ENCODE peak calls at places on chromosomes 5 and 9, in six cellular contexts. Y, R, P, H, D and G are unnamed samples.

GRCh38 chr5:135108992-135109391 is 75.0 kb upstream of the PITX1 start:
- DNase-seq in D (no peak), Y (no peak), R (no peak), P (no peak), H (no peak), G (no peak)

GRCh38 chr5:95130951-95131350 is 153.9 kb downstream of the MCTP1 start:
- DNase-seq in P (no peak), Y (no peak), H (no peak), D (no peak), R (no peak), G (peak)

GRCh38 chr5:145911164-145911563 is 25.2 kb upstream of the SH3RF2 start:
- DNase-seq in P (no peak), Y (no peak), D (no peak), R (no peak), H (no peak), G (no peak)

GRCh38 chr9:137444106-137444790 is 3.1 kb upstream of the ENTPD8 start:
- DNase-seq in D (no peak), Y (no peak), H (no peak), P (no peak), R (no peak), G (peak)

GRCh38 chr9:134475051-134475790 is 149.0 kb downstream of the RXRA start:
- DNase-seq in H (peak), P (no peak), Y (no peak), D (no peak), R (peak), G (peak)

GRCh38 chr5:141186897-141187512 is at the start of gene PCDHB9:
- DNase-seq in D (no peak), P (peak), R (peak), Y (no peak), H (peak), G (no peak)

GRCh38 chr9:32251539-32251938 is 132.9 kb upstream of the ACO1 start:
- DNase-seq in P (peak), R (peak), H (peak), D (no peak), Y (no peak), G (peak)

GRCh38 chr9:12759767-12760166 is 15.1 kb upstream of the LURAP1L start:
- DNase-seq in P (no peak), R (peak), H (no peak), D (no peak), Y (no peak), G (no peak)

GRCh38 chr5:139707445-139708003 is 59.4 kb downstream of the CXXC5 start:
- DNase-seq in R (no peak), H (no peak), Y (no peak), D (no peak), P (no peak), G (peak)

GRCh38 chr5:54603372-54603771 is 85.8 kb downstream of the SNX18 start:
- DNase-seq in R (peak), D (no peak), P (no peak), Y (no peak), H (no peak), G (no peak)

GRCh38 chr5:665956-666711 is 27.0 kb downstream of the TPPP start:
- DNase-seq in Y (no peak), R (no peak), H (no peak), D (no peak), P (no peak), G (no peak)

GRCh38 chr5:14728109-14728938 is 63.8 kb downstream of the OTULIN start:
- DNase-seq in H (no peak), Y (no peak), R (no peak), D (no peak), P (no peak), G (no peak)

GRCh38 chr5:17248999-17249634 is 31.7 kb downstream of the BASP1 start:
- DNase-seq in D (no peak), Y (no peak), R (peak), P (no peak), H (no peak), G (no peak)

GRCh38 chr5:134127376-134127861 is 12.9 kb downstream of the TCF7 start:
- DNase-seq in D (no peak), R (peak), P (no peak), Y (no peak), H (peak), G (no peak)

GRCh38 chr5:102719886-102720285 is 35.2 kb upstream of the PAM start:
- DNase-seq in H (no peak), R (no peak), Y (no peak), P (no peak), D (no peak), G (no peak)

GRCh38 chr9:6144947-6145346 is 70.7 kb upstream of the IL33 start:
- DNase-seq in P (no peak), D (no peak), Y (no peak), H (no peak), R (no peak), G (no peak)

GRCh38 chr9:88922091-88922490 is 69.2 kb upstream of the S1PR3 start:
- DNase-seq in H (no peak), R (no peak), P (no peak), Y (no peak), D (no peak), G (no peak)

GRCh38 chr5:79062431-79062830 is 7.0 kb downstream of the DMGDH start:
- DNase-seq in R (no peak), P (no peak), H (no peak), Y (no peak), D (no peak), G (no peak)

GRCh38 chr9:96450613-96451544 is 910 bp downstream of the HABP4 start:
- DNase-seq in H (peak), Y (no peak), R (no peak), P (no peak), D (no peak), G (peak)

GRCh38 chr5:2193923-2194555 is 311.3 kb upstream of the IRX4 start:
- DNase-seq in Y (no peak), H (no peak), R (no peak), D (no peak), P (no peak), G (no peak)

GRCh38 chr5:159660401-159660800 is 255.9 kb upstream of the ADRA1B start:
- DNase-seq in P (no peak), D (no peak), H (no peak), Y (no peak), R (no peak), G (no peak)

GRCh38 chr5:13188393-13188792 is 756.1 kb downstream of the DNAH5 start:
- DNase-seq in P (no peak), Y (no peak), H (no peak), R (no peak), D (no peak), G (no peak)

GRCh38 chr9:68780735-68781134 is 75.7 kb downstream of the PIP5K1B start:
- DNase-seq in Y (no peak), R (no peak), P (no peak), H (no peak), D (no peak), G (no peak)

GRCh38 chr5:58122993-58123392 is 336.9 kb downstream of the PLK2 start:
- DNase-seq in R (no peak), D (no peak), P (no peak), Y (no peak), H (no peak), G (no peak)

GRCh38 chr5:151224372-151224771 is 480 bp upstream of the CCDC69 start:
- DNase-seq in Y (no peak), H (no peak), D (no peak), R (no peak), P (peak), G (no peak)

GRCh38 chr5:28344803-28345433 is 1306.5 kb upstream of the CDH9 start:
- DNase-seq in D (no peak), Y (no peak), H (no peak), R (peak), P (peak), G (no peak)

GRCh38 chr9:9003184-9003583 is 1203.6 kb upstream of the DMAC1 start:
- DNase-seq in D (no peak), H (peak), P (no peak), Y (no peak), R (peak), G (peak)

GRCh38 chr9:112531666-112532282 is 45.1 kb downstream of the KIAA1958 start:
- DNase-seq in H (no peak), R (no peak), P (no peak), Y (no peak), D (no peak), G (no peak)

GRCh38 chr9:114216976-114217375 is 61.6 kb downstream of the COL27A1 start:
- DNase-seq in H (no peak), P (no peak), R (no peak), D (no peak), Y (no peak), G (no peak)

GRCh38 chr9:125810161-125810560 is 63.0 kb downstream of the PBX3 start:
- DNase-seq in H (no peak), D (no peak), P (no peak), Y (no peak), R (peak), G (no peak)

GRCh38 chr9:93657331-93658111 is 81.1 kb downstream of the PHF2 start:
- DNase-seq in P (no peak), Y (peak), R (no peak), D (peak), H (no peak), G (peak)

GRCh38 chr5:80315244-80315643 is 4.6 kb upstream of the SPZ1 start:
- DNase-seq in D (no peak), R (no peak), Y (no peak), P (no peak), H (no peak), G (no peak)

GRCh38 chr9:80507611-80508010 is 935.8 kb downstream of the TLE4 start:
- DNase-seq in H (no peak), P (no peak), Y (no peak), R (no peak), D (no peak), G (no peak)

GRCh38 chr9:93907551-93908199 is 47.5 kb downstream of the BARX1 start:
- DNase-seq in R (no peak), H (no peak), P (no peak), Y (no peak), D (no peak), G (no peak)

GRCh38 chr9:14314929-14315753 is 1.2 kb upstream of the NFIB start:
- DNase-seq in R (peak), H (peak), Y (no peak), P (peak), D (peak), G (peak)

GRCh38 chr5:171386861-171387254 is 791 bp upstream of the NPM1 start:
- DNase-seq in D (no peak), R (no peak), P (peak), H (peak), Y (no peak), G (no peak)

GRCh38 chr9:104494808-104495207 is 9.3 kb upstream of the OR13F1 start:
- DNase-seq in D (no peak), Y (no peak), P (peak), R (peak), H (no peak), G (no peak)

GRCh38 chr5:1730487-1730847 is 69.2 kb downstream of the MRPL36 start:
- DNase-seq in P (no peak), Y (no peak), D (no peak), R (no peak), H (no peak), G (no peak)

DNA sequence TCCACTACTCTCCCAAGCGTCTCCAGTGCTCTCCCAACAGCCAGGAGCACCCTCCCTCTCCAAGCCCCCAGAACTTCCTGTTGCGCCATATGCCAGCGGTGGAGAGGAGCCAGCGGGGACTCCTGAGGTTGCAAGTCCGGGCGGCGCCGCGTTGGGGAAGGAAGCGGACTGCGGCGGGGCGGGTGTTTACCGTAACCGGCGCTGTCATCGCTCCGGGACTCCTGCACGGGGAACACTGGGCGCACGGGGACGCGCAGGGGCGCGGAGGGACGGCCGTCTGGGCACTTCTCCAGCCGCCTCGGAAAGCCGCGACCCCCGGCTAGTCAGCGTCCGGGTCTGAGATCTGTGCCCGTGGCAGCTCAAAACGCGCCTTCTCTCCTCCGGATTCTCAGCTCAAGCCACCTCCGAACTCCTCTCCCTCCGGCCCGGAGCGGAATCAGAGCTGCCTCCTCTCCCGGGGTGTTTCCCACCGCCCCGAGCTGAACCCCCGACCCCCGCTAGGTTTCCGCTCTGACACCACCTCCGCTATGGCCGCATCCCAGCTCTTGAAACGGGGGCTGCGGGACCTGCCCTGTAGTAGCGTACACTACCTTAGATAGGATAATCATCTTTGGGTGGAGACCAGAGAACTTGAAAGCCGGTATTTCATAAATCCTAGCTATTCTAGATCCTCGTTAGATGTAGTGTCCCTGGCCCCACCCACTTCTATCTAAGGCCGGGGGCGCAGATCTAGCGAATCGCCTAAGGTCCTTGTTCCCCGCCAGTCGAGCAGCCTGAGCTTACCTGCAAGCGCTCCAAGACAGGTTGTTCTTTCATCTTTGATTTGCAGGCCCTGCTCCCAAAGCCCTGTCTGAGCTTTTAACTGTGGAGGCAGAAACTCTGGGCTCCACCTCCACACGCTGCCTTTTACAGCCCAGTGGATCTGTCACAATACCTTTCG is at the start of gene TRPM6:
- DNase-seq in R (peak), Y (no peak), H (peak), D (peak), P (no peak), G (peak)
- H3K27ac ChIP-seq in R (no peak), Y (peak), H (peak), D (peak), P (no peak), G (peak)

DNA sequence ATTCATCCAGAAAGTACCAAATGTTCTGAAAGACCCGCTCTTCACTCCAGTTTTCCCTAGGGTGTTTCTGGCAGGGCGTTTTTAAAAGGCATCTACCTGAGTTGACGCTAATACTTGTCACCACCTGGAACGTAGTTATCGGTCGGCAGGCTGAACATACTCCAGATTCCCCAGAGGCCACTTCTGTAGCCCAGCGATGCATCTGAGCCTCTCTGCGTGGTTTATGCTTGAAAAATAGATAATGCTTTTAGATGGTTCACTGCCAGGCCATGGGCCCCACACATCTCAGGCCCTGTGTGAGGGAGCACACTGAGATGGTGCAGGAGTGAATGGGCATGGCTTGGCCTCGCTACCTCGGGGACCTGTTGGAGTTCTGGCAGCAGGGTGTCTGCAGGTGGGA is 33.0 kb upstream of the NCS1 start:
- DNase-seq in Y (no peak), R (peak), P (no peak), H (no peak), D (no peak), G (no peak)
- H3K27ac ChIP-seq in Y (peak), R (peak), P (no peak), H (no peak), D (peak), G (no peak)

DNA sequence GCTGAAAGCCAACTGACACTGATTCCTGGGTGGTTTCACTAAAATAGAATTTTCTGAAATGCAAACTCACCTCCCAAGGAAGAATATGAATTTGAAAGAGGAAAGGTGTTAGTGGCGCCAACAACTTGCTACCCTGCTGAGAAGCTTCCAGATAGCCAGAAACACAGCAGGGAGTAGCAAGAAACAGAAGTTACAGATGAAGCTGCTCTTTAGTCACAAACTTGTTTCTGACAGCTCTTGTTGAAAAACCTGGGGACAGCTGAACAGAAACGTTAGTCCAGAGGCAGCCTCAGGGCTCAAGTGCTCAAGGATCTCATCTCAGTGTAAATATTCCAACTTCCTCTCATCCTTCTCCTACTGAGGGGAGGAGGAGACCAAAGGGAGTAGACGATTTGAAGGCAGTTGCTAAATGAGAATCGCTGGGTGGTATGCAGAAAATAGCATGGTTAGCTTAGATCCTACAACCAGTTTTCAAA is 184.1 kb downstream of the PDE4D start:
- DNase-seq in R (no peak), Y (no peak), H (no peak), D (no peak), P (no peak), G (no peak)
- H3K27ac ChIP-seq in R (no peak), Y (no peak), H (no peak), D (no peak), P (no peak), G (no peak)

GRCh38 chr5:7473115-7473514 is 77.2 kb downstream of the ADCY2 start:
- DNase-seq in D (no peak), P (no peak), R (no peak), Y (no peak), H (no peak), G (no peak)
- H3K27ac ChIP-seq in D (no peak), P (no peak), R (no peak), Y (no peak), H (no peak), G (no peak)

GRCh38 chr9:127570533-127571111 is 41.5 kb upstream of the STXBP1 start:
- DNase-seq in D (no peak), Y (no peak), R (no peak), P (no peak), H (peak), G (no peak)

GRCh38 chr9:127574089-127574921 is 37.8 kb upstream of the STXBP1 start:
- DNase-seq in D (peak), R (peak), H (peak), Y (no peak), P (no peak), G (no peak)

GRCh38 chr9:127575875-127576778 is 36.0 kb upstream of the STXBP1 start:
- DNase-seq in P (no peak), D (no peak), H (peak), R (no peak), Y (no peak), G (no peak)

GRCh38 chr9:127569819-127570401 is 42.2 kb upstream of the STXBP1 start:
- DNase-seq in Y (no peak), H (peak), P (peak), R (no peak), D (no peak), G (no peak)

GRCh38 chr9:127572961-127573727 is 38.9 kb upstream of the STXBP1 start:
- DNase-seq in P (no peak), R (peak), H (no peak), Y (no peak), D (no peak), G (no peak)
- H3K27ac ChIP-seq in P (no peak), R (no peak), H (peak), Y (peak), D (peak), G (no peak)

DNA sequence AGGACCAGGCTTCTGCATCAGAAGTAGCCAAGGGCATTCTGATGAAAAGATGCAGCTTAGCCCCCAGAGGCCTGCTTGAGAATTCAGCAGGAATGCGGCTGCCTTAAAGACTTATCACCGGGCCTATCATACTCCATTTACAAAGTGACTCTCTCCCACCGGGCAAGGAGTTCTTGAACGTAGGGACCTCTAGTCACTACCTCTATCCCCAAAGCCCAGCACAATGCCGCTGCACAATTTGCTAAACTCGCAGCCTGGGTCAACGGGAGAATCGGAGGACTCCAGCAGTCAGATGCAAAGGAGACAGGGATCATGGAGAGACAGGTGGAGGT is 663 bp downstream of the PDCL start:
- DNase-seq in P (peak), Y (no peak), D (no peak), H (peak), R (peak), G (no peak)
- H3K27ac ChIP-seq in P (peak), Y (peak), D (peak), H (peak), R (peak), G (peak)

GRCh38 chr5:4022056-4022670 is 426.5 kb downstream of the IRX1 start:
- DNase-seq in D (no peak), Y (no peak), P (no peak), R (no peak), H (no peak), G (no peak)

GRCh38 chr5:4023701-4024100 is 428.1 kb downstream of the IRX1 start:
- DNase-seq in Y (no peak), H (no peak), P (no peak), R (no peak), D (no peak), G (no peak)

GRCh38 chr5:4022991-4023390 is 427.4 kb downstream of the IRX1 start:
- DNase-seq in H (peak), R (no peak), D (no peak), P (no peak), Y (no peak), G (peak)

GRCh38 chr5:4028384-4028783 is 432.8 kb downstream of the IRX1 start:
- DNase-seq in H (no peak), P (no peak), D (no peak), R (no peak), Y (no peak), G (no peak)

GRCh38 chr5:4027335-4027734 is 431.7 kb downstream of the IRX1 start:
- DNase-seq in Y (no peak), D (no peak), R (no peak), H (no peak), P (no peak), G (no peak)
- H3K27ac ChIP-seq in Y (no peak), D (no peak), R (no peak), H (no peak), P (no peak), G (no peak)

DNA sequence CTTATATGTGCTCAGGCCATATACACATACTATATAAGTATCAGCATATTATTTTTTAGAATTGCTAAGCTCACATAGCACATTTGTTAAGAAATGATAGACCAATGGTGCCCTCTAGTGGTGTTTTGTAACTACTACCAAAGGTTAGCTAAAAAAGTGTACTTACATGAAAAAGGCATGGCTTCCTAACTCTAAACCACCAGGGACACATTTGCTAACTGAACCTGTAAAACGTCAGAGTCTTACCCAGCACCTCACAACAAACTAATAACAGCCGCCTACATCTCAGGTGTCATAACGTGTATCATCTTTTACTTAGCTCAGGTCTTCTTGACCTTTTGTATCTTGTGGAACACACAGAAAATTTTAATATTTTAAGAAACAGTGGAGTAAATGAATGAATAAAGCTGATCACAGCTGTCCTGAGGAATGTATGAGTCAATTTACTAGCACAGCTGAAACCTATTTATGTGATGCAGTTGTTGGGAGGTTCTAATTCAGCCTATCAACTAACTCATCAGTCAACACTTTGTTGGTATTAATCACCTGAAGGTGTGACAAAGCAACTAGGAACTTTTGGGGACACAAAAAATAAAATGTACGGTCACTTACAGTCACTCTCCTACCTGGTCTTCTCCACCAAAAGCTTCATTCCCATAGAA is 72.9 kb downstream of the BAAT start:
- DNase-seq in D (no peak), P (peak), H (no peak), Y (no peak), R (peak), G (no peak)
- H3K27ac ChIP-seq in D (no peak), P (no peak), H (no peak), Y (no peak), R (no peak), G (no peak)